ENCODE peak calls at places on chromosomes 13 and 19, in five cellular contexts. One of them, this sample, is unnamed.

GRCh38 chr19:13121551-13122274 is 3.6 kb downstream of the NACC1 start:
- DNase-seq in transverse colon: no peak
- DNase-seq in tibial nerve: no peak
- DNase-seq in K562: no peak
- DNase-seq in H1: no peak
- DNase-seq in this sample: no peak

GRCh38 chr13:27481766-27482165 is 31.4 kb upstream of the MTIF3 start:
- DNase-seq in transverse colon: peak; percentile 51
- DNase-seq in tibial nerve: no peak
- DNase-seq in K562: peak; percentile 57
- DNase-seq in H1: peak; percentile 95
- DNase-seq in this sample: peak; percentile 21

GRCh38 chr19:8575467-8575997 is 1.7 kb downstream of the MYO1F start:
- DNase-seq in transverse colon: peak; percentile 38
- DNase-seq in tibial nerve: no peak
- DNase-seq in K562: peak; percentile 61
- DNase-seq in H1: no peak
- DNase-seq in this sample: no peak

GRCh38 chr13:91817250-91817649 is 418.8 kb downstream of the GPC5 start:
- DNase-seq in transverse colon: no peak
- DNase-seq in tibial nerve: no peak
- DNase-seq in K562: peak; percentile 38
- DNase-seq in H1: no peak
- DNase-seq in this sample: no peak

GRCh38 chr19:30357580-30357954 is 14.6 kb upstream of the ZNF536 start:
- DNase-seq in transverse colon: no peak
- DNase-seq in tibial nerve: no peak
- DNase-seq in K562: no peak
- DNase-seq in H1: no peak
- DNase-seq in this sample: no peak

GRCh38 chr13:112828756-112829155 is 138.9 kb downstream of the ATP11A start:
- DNase-seq in transverse colon: no peak
- DNase-seq in tibial nerve: no peak
- DNase-seq in K562: no peak
- DNase-seq in H1: no peak
- DNase-seq in this sample: no peak

GRCh38 chr19:39928357-39928725 is 6.1 kb downstream of the FCGBP start:
- DNase-seq in transverse colon: no peak
- DNase-seq in tibial nerve: no peak
- DNase-seq in K562: no peak
- DNase-seq in H1: no peak
- DNase-seq in this sample: no peak

GRCh38 chr13:27839809-27840467 is 47.7 kb downstream of the GSX1 start:
- DNase-seq in transverse colon: no peak
- DNase-seq in tibial nerve: no peak
- DNase-seq in K562: no peak
- DNase-seq in H1: no peak
- DNase-seq in this sample: no peak

GRCh38 chr19:29660835-29661234 is 4.4 kb upstream of the PLEKHF1 start:
- DNase-seq in transverse colon: no peak
- DNase-seq in tibial nerve: no peak
- DNase-seq in K562: peak; percentile 72
- DNase-seq in H1: no peak
- DNase-seq in this sample: no peak

GRCh38 chr13:43356566-43356965 is 333.2 kb downstream of the DNAJC15 start:
- DNase-seq in transverse colon: no peak
- DNase-seq in tibial nerve: no peak
- DNase-seq in K562: no peak
- DNase-seq in H1: no peak
- DNase-seq in this sample: no peak

GRCh38 chr19:15776991-15777787 is 10.3 kb upstream of the OR10H5 start:
- DNase-seq in transverse colon: no peak
- DNase-seq in tibial nerve: no peak
- DNase-seq in K562: no peak
- DNase-seq in H1: no peak
- DNase-seq in this sample: no peak

GRCh38 chr19:408441-409005 is 424 bp downstream of the C2CD4C start:
- DNase-seq in transverse colon: no peak
- DNase-seq in tibial nerve: no peak
- DNase-seq in K562: no peak
- DNase-seq in H1: peak; percentile 54
- DNase-seq in this sample: no peak

GRCh38 chr13:58085819-58086218 is 454.3 kb downstream of the PCDH17 start:
- DNase-seq in transverse colon: no peak
- DNase-seq in tibial nerve: no peak
- DNase-seq in K562: no peak
- DNase-seq in H1: no peak
- DNase-seq in this sample: no peak

GRCh38 chr13:100508996-100509395 is 79.6 kb downstream of the GGACT start:
- DNase-seq in transverse colon: no peak
- DNase-seq in tibial nerve: no peak
- DNase-seq in K562: no peak
- DNase-seq in H1: no peak
- DNase-seq in this sample: no peak

GRCh38 chr19:33905937-33906577 is 109.4 kb downstream of the KCTD15 start:
- DNase-seq in transverse colon: peak; percentile 85
- DNase-seq in tibial nerve: no peak
- DNase-seq in K562: peak; percentile 11
- DNase-seq in H1: peak; percentile 84
- DNase-seq in this sample: peak; percentile 72

GRCh38 chr13:43331676-43332075 is 308.3 kb downstream of the DNAJC15 start:
- DNase-seq in transverse colon: no peak
- DNase-seq in tibial nerve: no peak
- DNase-seq in K562: no peak
- DNase-seq in H1: no peak
- DNase-seq in this sample: no peak

GRCh38 chr19:46180701-46181385 is 32.8 kb downstream of the IGFL2 start:
- DNase-seq in transverse colon: no peak
- DNase-seq in tibial nerve: no peak
- DNase-seq in K562: no peak
- DNase-seq in H1: no peak
- DNase-seq in this sample: no peak

GRCh38 chr19:12868540-12869112 is 12.6 kb downstream of the DNASE2 start:
- DNase-seq in transverse colon: no peak
- DNase-seq in tibial nerve: no peak
- DNase-seq in K562: peak; percentile 64
- DNase-seq in H1: peak; percentile 76
- DNase-seq in this sample: no peak

GRCh38 chr13:109974354-109974753 is 188.0 kb upstream of the IRS2 start:
- DNase-seq in transverse colon: no peak
- DNase-seq in tibial nerve: no peak
- DNase-seq in K562: no peak
- DNase-seq in H1: no peak
- DNase-seq in this sample: no peak

GRCh38 chr13:24742294-24742693 is 21.7 kb upstream of the RNF17 start:
- DNase-seq in transverse colon: no peak
- DNase-seq in tibial nerve: no peak
- DNase-seq in K562: no peak
- DNase-seq in H1: no peak
- DNase-seq in this sample: no peak

GRCh38 chr19:52138614-52139290 is 986 bp downstream of the ZNF616 start:
- DNase-seq in transverse colon: peak; percentile 25
- DNase-seq in tibial nerve: peak; percentile 7
- DNase-seq in K562: peak; percentile 69
- DNase-seq in H1: peak; percentile 75
- DNase-seq in this sample: no peak

GRCh38 chr19:46697142-46697960 is 19.6 kb downstream of the PRKD2 start:
- DNase-seq in transverse colon: peak; percentile 96
- DNase-seq in tibial nerve: peak; percentile 79
- DNase-seq in K562: peak; percentile 99
- DNase-seq in H1: peak; percentile 99
- DNase-seq in this sample: peak; percentile 92

GRCh38 chr19:11480081-11480926 is 542 bp downstream of the ELAVL3 start:
- DNase-seq in transverse colon: no peak
- DNase-seq in tibial nerve: no peak
- DNase-seq in K562: no peak
- DNase-seq in H1: no peak
- DNase-seq in this sample: no peak

GRCh38 chr13:96044238-96044637 is 9.0 kb downstream of the UGGT2 start:
- DNase-seq in transverse colon: no peak
- DNase-seq in tibial nerve: no peak
- DNase-seq in K562: no peak
- DNase-seq in H1: no peak
- DNase-seq in this sample: no peak

GRCh38 chr13:96036515-96036914 is 16.7 kb downstream of the UGGT2 start:
- DNase-seq in transverse colon: no peak
- DNase-seq in tibial nerve: no peak
- DNase-seq in K562: no peak
- DNase-seq in H1: no peak
- DNase-seq in this sample: no peak

GRCh38 chr13:96041326-96042092 is 11.7 kb downstream of the UGGT2 start:
- DNase-seq in transverse colon: no peak
- DNase-seq in tibial nerve: no peak
- DNase-seq in K562: no peak
- DNase-seq in H1: no peak
- DNase-seq in this sample: no peak
- TF ChIP-seq EP300 in transverse colon: no peak
- TF ChIP-seq EP300 in tibial nerve: no peak
- TF ChIP-seq EP300 in K562: no peak
- TF ChIP-seq EP300 in H1: no peak
- TF ChIP-seq EP300 in this sample: no peak

DNA sequence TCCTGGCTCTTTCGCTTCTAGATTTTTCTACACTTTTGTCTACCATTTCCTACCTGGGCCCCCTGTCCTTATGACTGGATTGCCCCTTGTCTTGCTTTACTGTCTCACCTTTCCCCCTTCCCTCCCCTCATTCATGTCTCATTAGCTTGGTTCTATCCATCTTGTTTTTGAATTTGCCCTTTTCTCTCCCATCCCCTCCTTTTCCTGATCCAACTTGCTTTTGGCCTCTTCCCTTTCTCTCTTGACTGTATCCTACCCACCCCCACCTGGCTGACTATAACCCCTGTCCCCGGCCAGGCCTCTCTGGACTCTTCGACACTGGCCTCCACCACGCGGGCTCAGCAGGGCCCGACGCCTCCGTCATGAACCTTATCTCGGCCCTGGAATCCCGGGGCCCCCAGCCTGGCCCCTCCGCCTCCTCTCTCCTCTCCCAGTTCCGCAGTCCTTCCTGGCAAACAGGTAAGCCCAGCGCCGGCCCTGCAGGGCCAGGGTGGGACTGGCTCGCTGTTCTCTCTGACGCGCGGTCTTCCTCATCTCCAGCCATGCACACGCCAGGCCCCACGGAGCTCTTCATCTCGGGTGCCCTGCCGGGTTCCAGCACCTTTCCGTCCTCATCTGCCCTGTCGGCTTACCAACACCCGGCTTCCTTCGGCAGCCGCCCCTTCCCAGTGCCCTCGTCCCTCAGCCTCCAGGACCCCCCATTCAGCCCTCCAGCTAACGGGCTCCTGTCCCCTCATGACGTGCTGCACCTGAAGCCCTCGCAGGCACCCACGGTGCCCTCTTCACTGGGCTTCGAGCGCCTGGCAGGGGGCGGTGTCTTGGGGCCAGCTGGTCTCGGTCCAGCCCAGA is 3.4 kb downstream of the PRR12 start:
- DNase-seq in transverse colon: no peak
- DNase-seq in tibial nerve: no peak
- DNase-seq in K562: no peak
- DNase-seq in H1: no peak
- DNase-seq in this sample: peak; percentile 46
- H3K27ac ChIP-seq in transverse colon: peak overlapping the region; percentile 92
- H3K27ac ChIP-seq in tibial nerve: peak overlapping the region; percentile 58
- H3K27ac ChIP-seq in K562: peak overlapping the region; percentile 58
- H3K27ac ChIP-seq in H1: peak overlapping the region; percentile 26
- H3K27ac ChIP-seq in this sample: no peak overlapping the region

DNA sequence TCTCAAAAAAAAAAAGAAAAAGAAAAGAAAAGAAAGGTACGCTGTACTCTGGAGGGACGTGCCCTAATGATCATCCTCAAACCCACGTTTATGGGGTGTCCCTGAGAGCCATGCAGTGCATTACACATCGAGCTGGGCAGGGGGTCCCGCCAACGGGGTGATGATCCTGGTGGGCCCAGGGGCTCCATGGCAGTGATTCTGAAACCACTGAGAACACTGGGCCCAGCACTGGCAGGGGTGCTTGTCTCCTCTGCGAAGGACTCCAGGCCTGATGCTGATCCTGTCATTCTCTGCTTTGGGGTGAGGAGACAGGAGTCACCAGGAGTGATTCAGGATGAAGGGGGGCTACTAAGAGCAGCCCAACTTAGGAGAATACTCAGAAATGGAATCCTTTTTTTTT is 18.7 kb downstream of the MOB3A start:
- DNase-seq in transverse colon: no peak
- DNase-seq in tibial nerve: no peak
- DNase-seq in K562: no peak
- DNase-seq in H1: no peak
- DNase-seq in this sample: no peak
- H3K36me3 ChIP-seq in transverse colon: no peaks in the 10 kb centered on the region
- H3K36me3 ChIP-seq in tibial nerve: peaks cover 40% of the 10 kb centered on the region
- H3K36me3 ChIP-seq in K562: peaks cover 50% of the 10 kb centered on the region
- H3K36me3 ChIP-seq in H1: no peaks in the 10 kb centered on the region
- H3K36me3 ChIP-seq in this sample: no peaks in the 10 kb centered on the region

GRCh38 chr19:17200408-17201079 is 14.6 kb upstream of the USE1 start:
- DNase-seq in transverse colon: no peak
- DNase-seq in tibial nerve: no peak
- DNase-seq in K562: no peak
- DNase-seq in H1: no peak
- DNase-seq in this sample: no peak
- TF ChIP-seq EP300 in transverse colon: no peak
- TF ChIP-seq EP300 in tibial nerve: no peak
- TF ChIP-seq EP300 in K562: no peak
- TF ChIP-seq EP300 in H1: no peak
- TF ChIP-seq EP300 in this sample: no peak

This sample was measured in ovary.